ENCODE peak calls at places on chromosomes 12 and 14, in seven cellular contexts. One of them, this sample, is unnamed.

GRCh38 chr14:106841701-106842100 is 1315.3 kb downstream of the TMEM121 start:
- DNase-seq in stomach: no peak
- DNase-seq in neuronal stem cell: no peak
- DNase-seq in keratinocyte: no peak
- DNase-seq in NB4: no peak
- DNase-seq in CD8-positive, alpha-beta memory T cell: no peak
- DNase-seq in GM06990: no peak
- DNase-seq in this sample: no peak

GRCh38 chr12:19783547-19784444 is 344.5 kb downstream of the AEBP2 start:
- DNase-seq in stomach: no peak
- DNase-seq in NB4: no peak
- DNase-seq in GM06990: no peak
- DNase-seq in keratinocyte: no peak
- DNase-seq in neuronal stem cell: no peak
- DNase-seq in CD8-positive, alpha-beta memory T cell: no peak
- DNase-seq in this sample: no peak

GRCh38 chr14:74964787-74965769 is 9.7 kb upstream of the PGF start:
- DNase-seq in GM06990: no peak
- DNase-seq in CD8-positive, alpha-beta memory T cell: no peak
- DNase-seq in keratinocyte: no peak
- DNase-seq in NB4: no peak
- DNase-seq in stomach: no peak
- DNase-seq in neuronal stem cell: no peak
- DNase-seq in this sample: no peak

GRCh38 chr12:96294831-96295230 is 100.7 kb downstream of the ELK3 start:
- DNase-seq in GM06990: no peak
- DNase-seq in stomach: no peak
- DNase-seq in neuronal stem cell: no peak
- DNase-seq in NB4: peak; percentile 20
- DNase-seq in keratinocyte: no peak
- DNase-seq in CD8-positive, alpha-beta memory T cell: peak; percentile 37
- DNase-seq in this sample: no peak

GRCh38 chr12:88325828-88326214 is 183.7 kb downstream of the TMTC3 start:
- DNase-seq in NB4: no peak
- DNase-seq in GM06990: no peak
- DNase-seq in stomach: no peak
- DNase-seq in neuronal stem cell: no peak
- DNase-seq in keratinocyte: no peak
- DNase-seq in CD8-positive, alpha-beta memory T cell: no peak
- DNase-seq in this sample: no peak

GRCh38 chr12:119988440-119988787 is 622 bp upstream of the BICDL1 start:
- DNase-seq in CD8-positive, alpha-beta memory T cell: no peak
- DNase-seq in GM06990: no peak
- DNase-seq in keratinocyte: peak; percentile 38
- DNase-seq in neuronal stem cell: no peak
- DNase-seq in NB4: no peak
- DNase-seq in stomach: no peak
- DNase-seq in this sample: no peak

GRCh38 chr14:35121026-35121886 is 534 bp downstream of the PPP2R3C start:
- DNase-seq in NB4: no peak
- DNase-seq in stomach: no peak
- DNase-seq in CD8-positive, alpha-beta memory T cell: no peak
- DNase-seq in GM06990: peak; percentile 18
- DNase-seq in keratinocyte: no peak
- DNase-seq in neuronal stem cell: no peak
- DNase-seq in this sample: no peak

GRCh38 chr14:77106666-77107065 is 8.6 kb downstream of the CIPC start:
- DNase-seq in GM06990: no peak
- DNase-seq in NB4: no peak
- DNase-seq in stomach: no peak
- DNase-seq in keratinocyte: no peak
- DNase-seq in CD8-positive, alpha-beta memory T cell: no peak
- DNase-seq in neuronal stem cell: no peak
- DNase-seq in this sample: no peak

GRCh38 chr12:4089147-4089606 is 184.4 kb upstream of the CCND2 start:
- DNase-seq in GM06990: no peak
- DNase-seq in keratinocyte: no peak
- DNase-seq in CD8-positive, alpha-beta memory T cell: no peak
- DNase-seq in neuronal stem cell: no peak
- DNase-seq in stomach: no peak
- DNase-seq in NB4: no peak
- DNase-seq in this sample: no peak

GRCh38 chr12:29208935-29209701 is 60.0 kb downstream of the FAR2 start:
- DNase-seq in keratinocyte: no peak
- DNase-seq in neuronal stem cell: no peak
- DNase-seq in CD8-positive, alpha-beta memory T cell: no peak
- DNase-seq in GM06990: no peak
- DNase-seq in NB4: peak; percentile 43
- DNase-seq in stomach: no peak
- DNase-seq in this sample: no peak

GRCh38 chr14:80388980-80389711 is 177.8 kb upstream of the DIO2 start:
- DNase-seq in NB4: no peak
- DNase-seq in CD8-positive, alpha-beta memory T cell: no peak
- DNase-seq in stomach: no peak
- DNase-seq in keratinocyte: no peak
- DNase-seq in neuronal stem cell: no peak
- DNase-seq in GM06990: no peak
- DNase-seq in this sample: peak; percentile 83

GRCh38 chr12:13177373-13177772 is 19.2 kb upstream of the EMP1 start:
- DNase-seq in NB4: no peak
- DNase-seq in stomach: no peak
- DNase-seq in keratinocyte: no peak
- DNase-seq in neuronal stem cell: no peak
- DNase-seq in GM06990: no peak
- DNase-seq in CD8-positive, alpha-beta memory T cell: no peak
- DNase-seq in this sample: no peak

GRCh38 chr14:68397371-68397779 is 395.5 kb downstream of the ZFP36L1 start:
- DNase-seq in keratinocyte: no peak
- DNase-seq in stomach: no peak
- DNase-seq in NB4: peak; percentile 87
- DNase-seq in neuronal stem cell: no peak
- DNase-seq in CD8-positive, alpha-beta memory T cell: no peak
- DNase-seq in GM06990: no peak
- DNase-seq in this sample: no peak

GRCh38 chr14:55383541-55384140 is 28.0 kb downstream of the ATG14 start:
- DNase-seq in keratinocyte: no peak
- DNase-seq in CD8-positive, alpha-beta memory T cell: no peak
- DNase-seq in GM06990: no peak
- DNase-seq in neuronal stem cell: no peak
- DNase-seq in stomach: no peak
- DNase-seq in NB4: no peak
- DNase-seq in this sample: no peak

GRCh38 chr12:91785655-91786489 is 359.8 kb downstream of the BTG1 start:
- DNase-seq in neuronal stem cell: no peak
- DNase-seq in NB4: no peak
- DNase-seq in stomach: no peak
- DNase-seq in CD8-positive, alpha-beta memory T cell: no peak
- DNase-seq in keratinocyte: no peak
- DNase-seq in GM06990: no peak
- DNase-seq in this sample: no peak

GRCh38 chr12:104603545-104603973 is 146.8 kb downstream of the CHST11 start:
- DNase-seq in NB4: peak; percentile 49
- DNase-seq in neuronal stem cell: no peak
- DNase-seq in keratinocyte: peak; percentile 95
- DNase-seq in stomach: no peak
- DNase-seq in GM06990: no peak
- DNase-seq in CD8-positive, alpha-beta memory T cell: no peak
- DNase-seq in this sample: no peak

GRCh38 chr14:32711103-32711680 is 227.5 kb upstream of the NPAS3 start:
- DNase-seq in stomach: no peak
- DNase-seq in NB4: peak; percentile 37
- DNase-seq in CD8-positive, alpha-beta memory T cell: no peak
- DNase-seq in keratinocyte: no peak
- DNase-seq in neuronal stem cell: peak; percentile 39
- DNase-seq in GM06990: no peak
- DNase-seq in this sample: no peak

GRCh38 chr14:100850841-100851585 is 25.1 kb downstream of the MEG3 start:
- DNase-seq in neuronal stem cell: no peak
- DNase-seq in NB4: peak; percentile 74
- DNase-seq in CD8-positive, alpha-beta memory T cell: peak; percentile 48
- DNase-seq in keratinocyte: peak; percentile 33
- DNase-seq in stomach: peak; percentile 71
- DNase-seq in GM06990: peak; percentile 46
- DNase-seq in this sample: no peak

GRCh38 chr14:31705731-31706130 is 144.5 kb downstream of the NUBPL start:
- DNase-seq in keratinocyte: no peak
- DNase-seq in CD8-positive, alpha-beta memory T cell: no peak
- DNase-seq in neuronal stem cell: no peak
- DNase-seq in GM06990: no peak
- DNase-seq in NB4: no peak
- DNase-seq in stomach: no peak
- DNase-seq in this sample: no peak

GRCh38 chr14:93725993-93726392 is 62.3 kb downstream of the PRIMA1 start:
- DNase-seq in stomach: no peak
- DNase-seq in NB4: no peak
- DNase-seq in CD8-positive, alpha-beta memory T cell: no peak
- DNase-seq in GM06990: no peak
- DNase-seq in keratinocyte: no peak
- DNase-seq in neuronal stem cell: no peak
- DNase-seq in this sample: no peak

GRCh38 chr14:21825147-21825743 is 151.6 kb upstream of the OR4E1 start:
- DNase-seq in CD8-positive, alpha-beta memory T cell: peak; percentile 34
- DNase-seq in GM06990: no peak
- DNase-seq in stomach: no peak
- DNase-seq in NB4: peak; percentile 66
- DNase-seq in keratinocyte: peak; percentile 4
- DNase-seq in neuronal stem cell: peak; percentile 17
- DNase-seq in this sample: no peak

DNA sequence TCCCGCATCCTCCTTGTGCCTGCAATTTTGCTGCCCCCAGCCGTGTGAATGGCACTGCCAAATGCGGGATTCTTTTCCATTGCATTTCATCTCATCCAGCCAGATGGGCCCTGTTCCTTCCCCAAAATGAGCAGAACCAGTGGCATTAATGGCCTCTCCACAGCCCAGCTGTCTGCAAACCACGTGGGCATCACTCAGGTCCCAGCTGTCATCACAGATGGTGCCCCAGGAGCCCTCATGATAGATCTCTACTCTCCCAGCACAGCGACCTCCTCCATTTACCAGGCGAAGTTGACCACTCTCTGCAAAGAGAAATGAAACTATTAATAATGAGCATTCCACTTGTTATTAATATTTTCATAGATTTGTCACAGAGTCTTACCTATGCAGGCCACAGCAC is 17.1 kb downstream of the CD163 start:
- DNase-seq in neuronal stem cell: no peak
- DNase-seq in stomach: no peak
- DNase-seq in CD8-positive, alpha-beta memory T cell: no peak
- DNase-seq in keratinocyte: no peak
- DNase-seq in GM06990: no peak
- DNase-seq in NB4: no peak
- DNase-seq in this sample: no peak
- H3K4me3 ChIP-seq in neuronal stem cell: no peak overlapping the region
- H3K4me3 ChIP-seq in stomach: no peak overlapping the region
- H3K4me3 ChIP-seq in CD8-positive, alpha-beta memory T cell: no peak overlapping the region
- H3K4me3 ChIP-seq in keratinocyte: no peak overlapping the region
- H3K4me3 ChIP-seq in GM06990: no peak overlapping the region
- H3K4me3 ChIP-seq in NB4: no peak overlapping the region
- H3K4me3 ChIP-seq in this sample: no peak overlapping the region

DNA sequence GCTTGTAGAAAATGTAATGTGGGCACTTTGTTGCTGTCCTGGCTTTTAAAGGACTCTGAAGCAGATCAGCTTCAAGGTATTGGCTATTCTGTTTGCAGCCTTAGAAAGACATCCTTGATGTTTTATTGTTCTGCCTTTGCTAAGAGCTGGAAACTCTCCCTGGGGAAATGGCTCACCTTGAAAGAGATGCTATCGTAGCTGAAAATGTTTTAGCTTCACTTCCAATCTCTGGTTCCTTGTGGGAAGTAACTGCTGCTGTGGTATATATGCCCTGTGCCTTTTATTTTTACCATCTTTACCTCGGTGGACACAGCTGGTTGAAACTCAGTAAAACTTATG is 124.4 kb upstream of the HIF1A start:
- DNase-seq in keratinocyte: no peak
- DNase-seq in CD8-positive, alpha-beta memory T cell: no peak
- DNase-seq in stomach: no peak
- DNase-seq in NB4: no peak
- DNase-seq in neuronal stem cell: no peak
- DNase-seq in GM06990: no peak
- DNase-seq in this sample: no peak
- H3K4me3 ChIP-seq in keratinocyte: no peak overlapping the region
- H3K4me3 ChIP-seq in CD8-positive, alpha-beta memory T cell: no peak overlapping the region
- H3K4me3 ChIP-seq in stomach: no peak overlapping the region
- H3K4me3 ChIP-seq in NB4: peak overlapping the region; percentile 4
- H3K4me3 ChIP-seq in neuronal stem cell: no peak overlapping the region
- H3K4me3 ChIP-seq in GM06990: no peak overlapping the region
- H3K4me3 ChIP-seq in this sample: peak overlapping the region; percentile 44

DNA sequence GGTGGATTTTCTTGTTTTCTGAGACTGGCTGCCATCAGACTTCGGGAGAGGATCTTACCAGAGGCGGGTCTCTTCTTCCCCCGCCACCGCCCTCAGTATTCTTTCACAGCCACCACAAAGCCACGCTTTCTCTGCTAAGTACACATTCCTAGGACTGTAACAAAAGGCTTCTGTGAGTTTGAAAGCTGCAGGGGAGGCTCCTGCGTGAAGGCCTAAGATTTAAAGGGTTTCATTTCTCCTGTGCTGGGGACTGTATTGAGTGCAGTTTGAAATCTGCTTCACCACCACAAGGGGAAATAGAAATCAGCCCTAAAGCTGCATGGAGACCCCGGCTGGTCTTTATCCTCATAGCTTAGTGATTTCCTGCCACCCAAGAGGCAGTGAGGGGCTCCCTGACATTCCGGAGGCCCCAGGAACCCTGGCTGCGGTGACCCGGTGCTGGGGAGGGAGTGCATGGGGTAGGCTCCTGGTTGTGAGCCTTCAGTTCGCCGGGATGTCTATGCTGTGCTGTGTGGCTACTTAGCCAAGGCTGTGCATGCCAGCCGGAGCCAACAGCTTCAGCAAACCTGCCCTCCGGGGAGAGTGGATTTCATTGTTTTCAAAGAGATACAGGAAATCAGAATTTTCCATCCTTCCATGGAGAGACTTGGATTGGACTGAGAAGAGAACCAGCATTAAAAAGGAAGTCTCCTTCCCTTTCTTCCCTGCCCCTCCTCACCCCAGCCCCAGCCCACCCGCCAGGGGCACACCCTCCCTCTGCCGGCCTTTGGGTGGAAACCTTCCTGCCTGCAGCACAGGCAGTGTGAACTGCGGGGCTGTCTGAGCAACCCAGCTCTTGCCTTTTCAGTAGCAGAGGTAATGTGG is 163.3 kb downstream of the ETV6 start:
- DNase-seq in GM06990: peak; percentile 67
- DNase-seq in CD8-positive, alpha-beta memory T cell: no peak
- DNase-seq in neuronal stem cell: peak; percentile 71
- DNase-seq in stomach: no peak
- DNase-seq in NB4: peak; percentile 79
- DNase-seq in keratinocyte: no peak
- DNase-seq in this sample: no peak
- H3K4me3 ChIP-seq in GM06990: no peak overlapping the region
- H3K4me3 ChIP-seq in CD8-positive, alpha-beta memory T cell: no peak overlapping the region
- H3K4me3 ChIP-seq in neuronal stem cell: peak overlapping the region; percentile 52
- H3K4me3 ChIP-seq in stomach: peak overlapping the region; percentile 33
- H3K4me3 ChIP-seq in NB4: peak overlapping the region; percentile 55
- H3K4me3 ChIP-seq in keratinocyte: no peak overlapping the region
- H3K4me3 ChIP-seq in this sample: no peak overlapping the region

DNA sequence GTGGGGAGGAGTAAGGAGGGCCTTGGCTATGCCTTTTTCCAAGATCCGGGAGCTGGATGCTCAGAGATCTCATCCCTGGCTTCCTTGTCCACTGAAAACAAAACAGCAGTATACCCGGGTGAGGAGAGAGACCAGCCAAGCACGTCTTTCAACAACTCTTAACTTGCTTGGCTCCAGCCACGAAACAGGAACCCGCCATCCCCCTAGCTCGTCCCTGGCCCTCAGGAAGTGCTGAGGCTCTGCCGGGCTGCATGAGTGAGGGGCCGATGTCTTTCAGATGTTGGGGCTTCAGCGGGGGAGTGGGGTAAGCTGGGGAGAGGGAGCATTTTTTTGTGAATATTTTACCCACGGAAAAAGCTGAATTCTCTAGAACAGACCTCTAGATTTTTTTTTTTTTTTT is 231.1 kb downstream of the CACNA1C start:
- DNase-seq in stomach: no peak
- DNase-seq in GM06990: no peak
- DNase-seq in NB4: peak; percentile 84
- DNase-seq in CD8-positive, alpha-beta memory T cell: no peak
- DNase-seq in neuronal stem cell: no peak
- DNase-seq in keratinocyte: no peak
- DNase-seq in this sample: no peak
- H3K4me3 ChIP-seq in stomach: no peak overlapping the region
- H3K4me3 ChIP-seq in GM06990: no peak overlapping the region
- H3K4me3 ChIP-seq in NB4: peak overlapping the region; percentile 35
- H3K4me3 ChIP-seq in CD8-positive, alpha-beta memory T cell: no peak overlapping the region
- H3K4me3 ChIP-seq in neuronal stem cell: no peak overlapping the region
- H3K4me3 ChIP-seq in keratinocyte: no peak overlapping the region
- H3K4me3 ChIP-seq in this sample: no peak overlapping the region